ENCODE peak calls at places on chromosome 22, in four cellular contexts. K is adrenal gland, Z is PC-3, X is heart right ventricle. I is an unnamed sample.

GRCh38 chr22:25404556-25404922 is 159.9 kb upstream of the GRK3 start:
- DNase-seq in K (no peak), Z (no peak), X (no peak), I (peak; percentile 30)

GRCh38 chr22:20242393-20243175 is 25.5 kb downstream of the RTN4R start:
- DNase-seq in K (no peak), Z (no peak), X (no peak), I (no peak)

GRCh38 chr22:19092725-19093124 is 29.5 kb downstream of the DGCR2 start:
- DNase-seq in K (no peak), Z (no peak), X (no peak), I (no peak)

GRCh38 chr22:33829549-33830280 is 90.6 kb downstream of the LARGE1 start:
- DNase-seq in K (no peak), Z (no peak), X (no peak), I (no peak)

GRCh38 chr22:29609139-29609538 is 5.7 kb downstream of the NF2 start:
- DNase-seq in K (no peak), Z (peak; percentile 44), X (no peak), I (no peak)

GRCh38 chr22:37021710-37022482 is 2.4 kb downstream of the MPST start:
- DNase-seq in K (no peak), Z (peak; percentile 31), X (no peak), I (peak; percentile 50)

GRCh38 chr22:20141186-20142077 is 9.4 kb downstream of the CCDC188 start:
- DNase-seq in K (no peak), Z (no peak), X (no peak), I (no peak)

GRCh38 chr22:41949297-41949965 is 2.5 kb upstream of the CENPM start:
- DNase-seq in K (no peak), Z (no peak), X (no peak), I (no peak)

GRCh38 chr22:27136596-27136995 is 479.2 kb downstream of the MIAT start:
- DNase-seq in K (no peak), Z (no peak), X (no peak), I (no peak)

GRCh38 chr22:37566903-37567798 is 6.9 kb downstream of the CDC42EP1 start:
- DNase-seq in K (peak; percentile 86), Z (peak; percentile 93), X (peak; percentile 79), I (peak; percentile 80)

GRCh38 chr22:42368379-42369249 is 63.6 kb downstream of the NFAM1 start:
- DNase-seq in K (no peak), Z (no peak), X (no peak), I (peak; percentile 31)

GRCh38 chr22:30607939-30608338 is 965 bp downstream of the TCN2 start:
- DNase-seq in K (no peak), Z (no peak), X (no peak), I (peak; percentile 41)

GRCh38 chr22:30610299-30610698 is 3.3 kb downstream of the TCN2 start:
- DNase-seq in K (no peak), Z (no peak), X (no peak), I (peak; percentile 65)

GRCh38 chr22:30607300-30607930 is 441 bp downstream of the TCN2 start:
- DNase-seq in K (no peak), Z (no peak), X (no peak), I (no peak)

GRCh38 chr22:30611197-30611596 is 4.2 kb downstream of the TCN2 start:
- DNase-seq in K (no peak), Z (no peak), X (no peak), I (no peak)

DNA sequence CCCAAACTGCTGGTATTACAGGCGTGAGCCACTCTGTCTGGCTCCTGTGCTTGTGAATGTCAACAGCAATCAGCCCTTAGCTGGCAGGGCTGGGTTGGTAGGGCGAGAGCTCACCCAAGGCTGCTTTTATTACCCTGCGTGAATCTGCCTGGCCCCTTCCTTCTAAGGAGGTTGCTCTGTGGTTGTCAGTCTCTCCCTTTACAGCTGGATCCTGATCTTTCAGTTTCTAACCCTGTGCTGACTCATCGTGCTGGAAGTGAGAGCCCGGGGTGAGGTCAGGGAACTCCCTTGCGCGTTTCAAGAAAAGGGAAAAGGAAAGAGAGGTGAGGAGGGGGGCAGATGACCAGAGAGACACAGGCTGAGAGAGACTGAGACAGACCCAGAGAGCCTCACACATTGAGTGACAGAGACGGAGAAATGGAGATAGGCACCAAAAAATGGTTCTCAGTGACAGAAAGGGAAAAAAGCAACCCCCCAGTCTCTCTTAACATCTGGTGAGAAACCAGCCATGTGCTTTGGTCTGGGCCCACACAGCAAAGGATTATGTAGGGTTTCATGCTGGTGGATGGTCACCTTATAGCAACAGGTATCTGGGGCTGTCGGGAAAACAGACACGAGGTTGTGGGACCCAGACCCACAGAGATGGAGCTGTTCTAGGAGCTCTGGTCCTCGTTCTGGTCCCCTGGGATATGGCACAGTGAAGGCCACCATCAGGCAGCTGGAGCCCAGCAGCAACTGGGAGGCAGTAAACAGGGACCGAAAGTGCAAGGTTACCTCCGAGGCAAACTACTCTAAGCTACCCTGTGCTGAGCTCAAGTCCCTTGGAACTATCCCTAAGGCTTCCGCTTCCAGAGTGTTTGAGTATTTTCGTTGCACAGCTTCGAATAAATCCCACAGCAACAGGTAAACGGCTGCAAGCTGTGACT is 2.5 kb downstream of the TCN2 start:
- DNase-seq in K (peak; percentile 80), Z (peak; percentile 78), X (peak; percentile 59), I (peak; percentile 32)
- H3K27ac ChIP-seq in K (peak overlapping the region; percentile 52), Z (peak overlapping the region; percentile 65), X (peak overlapping the region; percentile 57), I (peak overlapping the region; percentile 55)

GRCh38 chr22:22927196-22927887 is 39.7 kb downstream of the IGLL5 start:
- DNase-seq in K (no peak), Z (no peak), X (no peak), I (peak; percentile 36)
- H3K27ac ChIP-seq in K (no peak overlapping the region), Z (no peak overlapping the region), X (no peak overlapping the region), I (no peak overlapping the region)

DNA sequence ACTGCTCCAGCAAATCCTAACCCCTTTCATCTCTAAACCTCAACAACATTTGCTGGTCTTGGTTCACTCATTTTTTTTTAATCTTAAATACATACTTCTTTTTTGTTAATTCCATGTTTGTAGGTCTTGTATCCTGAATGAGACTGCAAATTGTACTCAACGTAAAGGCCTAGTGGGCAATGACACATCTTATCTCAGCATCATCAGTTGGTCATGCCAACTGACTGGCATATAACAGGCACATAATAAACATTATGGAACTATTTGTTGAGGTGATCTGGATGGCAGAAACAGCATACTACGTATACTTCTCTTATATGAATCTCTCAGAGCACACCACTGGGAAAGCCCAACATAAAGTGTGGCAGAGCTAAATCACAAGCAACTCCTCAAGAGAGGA is 116.7 kb downstream of the RBFOX2 start:
- DNase-seq in K (no peak), Z (peak; percentile 6), X (no peak), I (no peak)
- H3K27ac ChIP-seq in K (peak overlapping the region; percentile 33), Z (no peak overlapping the region), X (peak overlapping the region; percentile 84), I (peak overlapping the region; percentile 90)

GRCh38 chr22:50532824-50533344 is 3.1 kb upstream of the TYMP start:
- DNase-seq in K (no peak), Z (no peak), X (no peak), I (no peak)
- H3K27ac ChIP-seq in K (no peak overlapping the region), Z (no peak overlapping the region), X (peak overlapping the region; percentile 96), I (peak overlapping the region; percentile 79)

DNA sequence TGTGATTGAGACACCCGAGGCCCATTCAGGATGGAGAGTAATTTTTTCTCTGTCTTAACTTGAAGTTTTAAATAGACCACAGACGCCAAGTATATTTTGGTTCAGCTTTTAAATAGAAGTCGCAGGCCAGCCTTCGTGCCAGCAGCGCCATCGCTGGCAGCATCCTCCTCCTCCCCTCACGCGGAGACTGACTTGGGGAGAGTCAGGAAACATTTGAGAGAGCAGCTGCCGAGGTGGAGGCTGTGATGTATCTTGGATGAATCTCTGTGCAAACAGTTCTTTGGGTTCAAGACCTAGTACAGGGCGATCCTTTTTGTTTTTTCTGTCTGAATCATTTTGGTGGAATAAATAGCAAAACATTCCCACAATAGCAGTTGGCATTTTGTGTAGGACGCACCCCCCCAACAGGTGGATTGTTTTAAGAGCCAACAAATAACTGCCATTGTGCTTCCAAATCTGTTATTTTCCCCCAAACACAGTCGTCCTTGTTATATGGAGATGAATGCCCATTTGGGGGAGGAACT is 920 bp upstream of the DMC1 start:
- DNase-seq in K (peak; percentile 27), Z (peak; percentile 35), X (peak; percentile 44), I (peak; percentile 22)
- H3K27ac ChIP-seq in K (no peak overlapping the region), Z (no peak overlapping the region), X (peak overlapping the region; percentile 90), I (peak overlapping the region; percentile 61)

GRCh38 chr22:45866398-45867117 is 110.4 kb downstream of the WNT7B start:
- DNase-seq in K (no peak), Z (no peak), X (no peak), I (no peak)

GRCh38 chr22:45865561-45866397 is 111.2 kb downstream of the WNT7B start:
- DNase-seq in K (no peak), Z (no peak), X (no peak), I (no peak)

GRCh38 chr22:45861259-45861658 is 115.7 kb downstream of the WNT7B start:
- DNase-seq in K (no peak), Z (peak; percentile 30), X (no peak), I (no peak)

GRCh38 chr22:45864959-45865496 is 111.9 kb downstream of the WNT7B start:
- DNase-seq in K (no peak), Z (no peak), X (no peak), I (no peak)

DNA sequence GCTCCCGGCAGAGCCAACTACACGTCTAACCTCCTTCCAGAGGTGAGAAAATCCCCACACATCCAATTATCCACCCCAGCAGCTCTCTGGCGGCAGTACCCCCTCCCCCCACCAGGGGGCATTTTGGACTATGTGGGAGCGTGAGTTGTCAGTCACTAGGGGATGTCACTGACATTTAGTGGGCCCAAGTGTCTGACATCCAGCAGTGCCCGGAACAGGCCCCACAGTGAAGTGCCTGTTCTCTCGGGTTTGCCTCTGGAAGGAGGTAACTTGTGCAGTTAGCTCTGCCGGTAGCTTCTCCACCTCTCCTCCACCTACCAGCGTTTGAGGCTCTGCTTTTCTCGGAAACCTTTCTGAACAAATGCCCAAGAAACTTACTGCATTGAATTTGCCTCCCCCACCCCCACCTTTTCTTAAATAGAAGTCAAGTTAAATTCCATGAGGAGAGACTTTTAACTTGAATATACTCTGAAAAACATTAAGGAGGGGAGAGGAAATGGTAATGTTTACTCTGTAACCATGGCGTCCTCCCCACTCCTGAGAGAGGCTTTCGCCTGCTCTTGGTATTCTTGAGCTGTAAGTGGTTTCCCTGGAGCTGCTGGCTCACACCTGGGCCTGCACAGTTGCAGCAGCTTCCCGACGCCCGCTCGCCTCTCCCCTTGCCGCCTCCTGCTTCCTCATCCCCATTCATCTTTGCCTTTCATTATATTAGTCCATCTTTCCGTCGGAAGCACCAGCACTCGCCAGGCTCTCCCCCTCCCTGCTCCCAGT is 112.8 kb downstream of the WNT7B start:
- DNase-seq in K (peak; percentile 46), Z (peak; percentile 72), X (peak; percentile 63), I (peak; percentile 79)
- H3K27ac ChIP-seq in K (no peak overlapping the region), Z (no peak overlapping the region), X (no peak overlapping the region), I (no peak overlapping the region)

GRCh38 chr22:21947040-21948014 is 5.3 kb downstream of the PPM1F start:
- DNase-seq in K (no peak), Z (peak; percentile 19), X (no peak), I (no peak)
- H3K27ac ChIP-seq in K (no peak overlapping the region), Z (no peak overlapping the region), X (peak overlapping the region; percentile 96), I (peak overlapping the region; percentile 30)

DNA sequence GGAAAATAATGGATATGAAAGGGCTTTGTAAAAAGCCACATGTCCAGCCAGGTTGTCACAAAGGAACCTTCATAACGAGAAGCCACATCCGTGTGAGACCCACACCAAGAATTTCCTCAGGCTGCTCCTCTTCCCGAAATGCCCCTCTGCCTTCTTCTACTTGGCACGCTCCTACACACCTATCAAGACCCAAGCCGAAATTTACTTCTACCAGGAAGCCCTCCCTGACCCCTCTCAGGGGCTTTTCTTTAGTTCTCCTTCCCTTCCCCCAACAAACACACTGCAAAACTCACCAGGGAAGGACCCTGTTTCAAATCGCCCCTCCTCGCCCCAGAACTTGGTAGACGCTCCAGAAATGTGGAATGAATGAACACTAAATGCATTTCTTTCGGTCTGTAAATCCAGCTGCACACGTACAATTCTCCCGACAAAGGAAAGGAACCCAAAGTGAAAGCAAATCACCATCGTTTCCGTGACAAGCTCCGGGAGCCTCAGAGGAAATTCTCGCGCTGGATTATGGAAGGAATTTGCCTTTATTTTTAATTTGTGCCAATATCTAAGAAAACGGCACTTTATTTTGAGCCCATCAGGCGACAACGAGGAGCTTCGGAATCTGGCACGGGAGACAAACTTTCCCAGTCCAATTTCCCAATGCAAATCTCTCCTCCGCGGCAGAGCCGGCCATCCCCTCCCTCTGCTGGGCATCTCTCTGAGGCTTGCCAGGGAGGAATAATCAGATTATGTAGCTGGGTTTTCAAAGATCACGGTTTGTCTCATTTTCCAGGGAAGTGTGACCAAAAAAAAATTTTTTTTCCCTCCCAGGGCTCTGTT is 13.2 kb upstream of the SHISAL1 start:
- DNase-seq in K (no peak), Z (peak; percentile 28), X (no peak), I (no peak)
- H3K27ac ChIP-seq in K (no peak overlapping the region), Z (no peak overlapping the region), X (no peak overlapping the region), I (no peak overlapping the region)

I was measured in psoas muscle.